ENCODE peak calls at places on chromosomes 7 and 10, in four cellular contexts. V is body of pancreas; P is CD8-positive, alpha-beta memory T cell; G is CD8-positive, alpha-beta T cell. Q is an unnamed sample. For H3K4me1, the result is how much of the 10 kb centered on the place peaks cover.

GRCh38 chr10:110502851-110503301 is 5.2 kb downstream of the DUSP5 start:
- DNase-seq in V (no peak), P (no peak), G (no peak), Q (peak)

GRCh38 chr10:15719899-15720634 is at the start of gene ITGA8:
- DNase-seq in V (no peak), P (no peak), G (no peak), Q (no peak)

GRCh38 chr10:110003524-110003885 is 4.3 kb upstream of the ADD3 start:
- DNase-seq in V (no peak), P (no peak), G (no peak), Q (no peak)

GRCh38 chr10:26714816-26715487 is 17.5 kb downstream of the PDSS1 start:
- DNase-seq in V (no peak), P (no peak), G (no peak), Q (no peak)

GRCh38 chr10:74949434-74949833 is 123.0 kb downstream of the KAT6B start:
- DNase-seq in V (no peak), P (no peak), G (no peak), Q (no peak)

GRCh38 chr7:82049442-82049841 is 279.6 kb upstream of the HGF start:
- DNase-seq in V (no peak), P (no peak), G (no peak), Q (no peak)

GRCh38 chr7:134954197-134955082 is 31.9 kb upstream of the AGBL3 start:
- DNase-seq in V (no peak), P (peak), G (no peak), Q (peak)

GRCh38 chr10:61899997-61900828 is 1.3 kb upstream of the ARID5B start:
- DNase-seq in V (peak), P (peak), G (peak), Q (peak)

GRCh38 chr10:124665980-124666379 is 78.2 kb downstream of the FAM53B start:
- DNase-seq in V (no peak), P (no peak), G (no peak), Q (no peak)

GRCh38 chr7:107834401-107834800 is 31.4 kb upstream of the SLC26A3 start:
- DNase-seq in V (no peak), P (no peak), G (no peak), Q (no peak)

GRCh38 chr7:107836237-107837144 is 33.5 kb upstream of the SLC26A3 start:
- DNase-seq in V (no peak), P (no peak), G (no peak), Q (no peak)

GRCh38 chr7:107838024-107838423 is 35.0 kb upstream of the SLC26A3 start:
- DNase-seq in V (no peak), P (no peak), G (no peak), Q (no peak)

GRCh38 chr7:107838816-107839584 is 36.0 kb upstream of the SLC26A3 start:
- DNase-seq in V (no peak), P (no peak), G (no peak), Q (no peak)

GRCh38 chr7:107837145-107837512 is 34.1 kb upstream of the SLC26A3 start:
- DNase-seq in V (no peak), P (no peak), G (no peak), Q (no peak)
- H3K4me1 ChIP-seq in V (under half), P (under half), G (under half), Q (under half)

DNA sequence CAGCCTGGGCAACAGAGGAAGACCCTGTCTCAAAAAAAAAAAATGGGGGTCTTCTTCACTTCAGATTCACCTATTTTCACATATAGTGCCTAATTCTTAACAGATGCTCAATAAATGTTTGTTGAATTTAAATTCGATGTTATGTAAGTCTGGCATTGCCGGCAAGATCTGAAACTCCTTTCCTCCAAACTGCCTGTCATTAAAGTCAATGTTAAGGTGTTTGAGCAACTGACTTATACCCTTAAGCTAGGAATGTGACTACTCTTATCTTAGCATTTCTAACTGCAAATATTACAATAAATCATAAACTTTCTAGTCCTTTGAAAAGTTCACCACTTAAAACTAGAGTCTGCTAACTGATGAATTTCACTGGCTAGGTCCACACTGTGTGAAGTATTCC is 95.2 kb downstream of the NRP1 start:
- DNase-seq in V (no peak), P (no peak), G (no peak), Q (no peak)
- H3K27ac ChIP-seq in V (no peak), P (no peak), G (no peak), Q (no peak)

GRCh38 chr10:14196113-14196512 is 134.6 kb downstream of the FRMD4A start:
- DNase-seq in V (no peak), P (no peak), G (no peak), Q (no peak)
- H3K4me1 ChIP-seq in V (under half), P (under half), G (under half), Q (under half)

GRCh38 chr7:128676665-128677064 is 4.6 kb downstream of the GARIN1A start:
- DNase-seq in V (no peak), P (no peak), G (no peak), Q (no peak)

GRCh38 chr7:128671992-128672391 is at the start of gene GARIN1A:
- DNase-seq in V (no peak), P (no peak), G (no peak), Q (no peak)

GRCh38 chr7:128673571-128673970 is 1.5 kb downstream of the GARIN1A start:
- DNase-seq in V (no peak), P (no peak), G (no peak), Q (no peak)

GRCh38 chr7:128672927-128673517 is 930 bp downstream of the GARIN1A start:
- DNase-seq in V (no peak), P (no peak), G (no peak), Q (no peak)
- H3K27ac ChIP-seq in V (no peak), P (no peak), G (no peak), Q (no peak)

DNA sequence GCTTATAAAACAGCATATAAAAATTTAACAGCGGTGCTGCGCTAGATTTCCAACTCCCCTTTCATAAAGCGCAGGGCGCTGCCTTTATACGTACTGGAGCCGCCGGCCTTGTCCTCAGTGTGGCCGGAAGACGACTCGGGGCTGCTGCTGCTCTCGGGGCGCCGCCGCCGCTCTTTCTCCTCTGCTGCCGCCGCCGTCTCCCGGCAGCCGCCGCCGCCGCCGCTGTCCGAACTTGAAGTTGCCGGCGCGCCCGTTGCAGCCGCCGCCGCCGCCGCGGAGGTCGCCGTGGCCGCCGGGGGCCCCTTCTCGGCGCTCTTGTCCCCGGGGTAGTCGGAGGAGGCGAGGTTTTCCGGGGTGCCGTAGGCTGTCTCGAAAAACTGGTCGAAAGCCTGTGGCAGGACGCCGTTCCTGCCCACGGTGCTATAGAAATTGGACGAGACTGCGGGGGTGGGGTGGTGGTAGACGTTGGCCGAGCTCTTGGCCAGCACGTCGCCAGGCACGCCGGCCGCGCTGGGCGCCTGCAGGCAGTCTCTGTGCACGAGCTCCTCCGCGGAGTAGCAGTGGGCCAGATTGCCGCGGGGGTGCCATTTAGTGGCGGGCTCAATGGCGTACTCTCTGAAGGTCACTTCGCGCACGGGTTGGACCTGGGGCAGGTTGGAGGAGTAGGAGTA is 555 bp downstream of the HOXA11 start:
- DNase-seq in V (peak), P (no peak), G (no peak), Q (no peak)
- H3K4me1 ChIP-seq in V (half or more), P (half or more), G (half or more), Q (half or more)

GRCh38 chr10:10967029-10967428 is 50.6 kb upstream of the CELF2 start:
- DNase-seq in V (no peak), P (no peak), G (no peak), Q (no peak)
- H3K27ac ChIP-seq in V (no peak), P (no peak), G (no peak), Q (no peak)

DNA sequence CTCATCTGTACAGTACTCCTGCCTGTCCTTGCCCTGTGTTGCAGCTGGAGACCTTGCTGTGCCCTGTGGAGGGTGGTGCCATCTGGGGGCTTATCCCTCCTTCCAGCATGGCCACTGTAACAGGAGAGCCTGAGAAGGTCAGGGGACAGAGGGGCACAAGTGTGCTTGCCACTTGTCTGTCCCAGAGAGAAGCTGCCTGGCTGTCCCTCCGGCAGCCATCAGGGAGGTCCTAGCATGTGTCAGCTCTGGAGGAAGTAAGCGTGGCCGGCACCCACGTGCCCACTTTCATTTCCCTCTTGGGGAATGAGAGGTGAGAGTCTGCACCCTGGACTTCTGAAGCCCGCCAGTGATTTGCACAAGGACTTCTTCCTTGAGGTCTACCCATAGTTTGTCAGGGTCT is 97.0 kb upstream of the PPIF start:
- DNase-seq in V (no peak), P (no peak), G (no peak), Q (no peak)
- H3K4me1 ChIP-seq in V (under half), P (half or more), G (under half), Q (half or more)

GRCh38 chr10:121438320-121438719 is 159.9 kb downstream of the FGFR2 start:
- DNase-seq in V (no peak), P (no peak), G (no peak), Q (no peak)

GRCh38 chr10:121440461-121440860 is 157.8 kb downstream of the FGFR2 start:
- DNase-seq in V (no peak), P (no peak), G (no peak), Q (no peak)

GRCh38 chr10:121436630-121437311 is 161.5 kb downstream of the FGFR2 start:
- DNase-seq in V (no peak), P (no peak), G (no peak), Q (no peak)

GRCh38 chr10:121436281-121436629 is 162.0 kb downstream of the FGFR2 start:
- DNase-seq in V (no peak), P (no peak), G (no peak), Q (no peak)

DNA sequence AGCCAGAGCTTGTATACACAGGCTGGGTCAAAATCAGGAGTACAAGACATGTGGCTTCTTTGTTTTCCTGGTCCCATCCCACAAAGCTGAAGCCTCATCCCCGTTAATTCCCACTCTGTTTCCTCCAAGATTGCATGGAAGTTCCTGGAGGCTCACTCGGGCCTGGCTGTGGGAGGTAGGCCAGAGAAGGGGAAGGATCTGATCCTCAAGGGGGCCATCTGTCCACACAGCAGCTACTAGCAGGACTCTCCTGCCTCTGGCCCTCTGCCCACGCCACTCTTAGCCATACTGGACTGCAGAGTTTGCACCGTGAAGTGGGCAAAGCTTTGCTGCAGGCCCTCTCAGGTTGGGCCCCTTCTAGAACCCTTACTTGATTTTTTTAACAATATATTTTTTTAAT is 160.6 kb downstream of the FGFR2 start:
- DNase-seq in V (no peak), P (no peak), G (no peak), Q (no peak)
- H3K27ac ChIP-seq in V (no peak), P (no peak), G (no peak), Q (no peak)

GRCh38 chr10:95426482-95426881 is 134.7 kb downstream of the SORBS1 start:
- DNase-seq in V (no peak), P (no peak), G (no peak), Q (no peak)
- H3K4me1 ChIP-seq in V (under half), P (under half), G (under half), Q (under half)

DNA sequence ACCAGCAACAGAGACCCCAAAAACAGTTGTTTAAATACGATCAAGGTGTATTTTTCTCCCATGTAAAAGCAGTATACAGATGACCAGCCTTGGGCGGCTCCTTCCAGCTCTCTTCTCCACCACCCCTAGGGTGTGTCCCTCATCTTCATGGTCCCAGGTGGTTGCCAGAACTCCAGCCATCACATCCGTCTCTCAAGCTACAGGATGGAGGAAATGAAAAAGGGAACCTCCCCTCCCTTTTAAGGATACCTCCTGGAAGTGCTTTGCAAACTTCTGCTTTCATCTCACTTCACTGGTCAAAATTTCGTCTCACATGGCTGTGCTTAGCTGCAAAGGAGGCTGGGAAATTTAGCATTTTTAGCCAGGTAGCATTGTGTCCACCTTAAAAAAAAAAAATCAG is 59.3 kb downstream of the C10orf105 start:
- DNase-seq in V (no peak), P (no peak), G (no peak), Q (no peak)
- H3K27ac ChIP-seq in V (no peak), P (no peak), G (no peak), Q (no peak)

Q was measured in CD4-positive, alpha-beta memory T cell.